ENCODE peak calls at places on chromosomes 5 and 9, in nine cellular contexts. K is GM20000, V is cardiac muscle cell, M is transverse colon, D is left ventricle myocardium inferior, J is psoas muscle, Q is cardiac fibroblast, G is breast epithelium, P is progenitor cell of endocrine pancreas. F is an unnamed sample.
A peak's percentile ranks its signal among the peaks of the same experiment; 100 is the strongest.

GRCh38 chr5:158725223-158725825 is 374.4 kb downstream of the EBF1 start:
- DNase-seq in J (no peak), K (no peak), G (no peak), M (no peak), D (no peak), Q (no peak), V (no peak), P (no peak), F (no peak)

GRCh38 chr9:134707031-134707680 is 65.6 kb downstream of the COL5A1 start:
- DNase-seq in V (peak; percentile 93), Q (peak; percentile 95), G (no peak), K (no peak), P (no peak), J (peak; percentile 84), M (peak; percentile 73), D (peak; percentile 88), F (no peak)

GRCh38 chr9:27629425-27629824 is 56.1 kb upstream of the C9orf72 start:
- DNase-seq in D (no peak), V (no peak), P (no peak), K (no peak), Q (no peak), J (no peak), G (no peak), M (no peak), F (no peak)

GRCh38 chr9:117528225-117528624 is 113.4 kb upstream of the ASTN2 start:
- DNase-seq in J (no peak), Q (no peak), G (no peak), V (no peak), P (no peak), D (no peak), M (no peak), K (no peak), F (no peak)

GRCh38 chr5:157143127-157143959 is 678 bp upstream of the MED7 start:
- DNase-seq in Q (peak; percentile 46), D (peak; percentile 51), G (no peak), M (peak; percentile 44), K (peak; percentile 55), P (no peak), V (peak; percentile 9), J (peak; percentile 59), F (no peak)

GRCh38 chr9:2047916-2048315 is 32.8 kb downstream of the SMARCA2 start:
- DNase-seq in K (no peak), V (no peak), G (no peak), J (no peak), M (no peak), Q (no peak), D (no peak), P (no peak), F (no peak)

GRCh38 chr5:168327994-168328393 is 36.5 kb downstream of the WWC1 start:
- DNase-seq in D (no peak), Q (no peak), V (no peak), K (no peak), P (no peak), J (no peak), G (no peak), M (no peak), F (no peak)

GRCh38 chr5:63131618-63132285 is 553.1 kb downstream of the LRRC70 start:
- DNase-seq in J (no peak), K (no peak), V (no peak), P (no peak), Q (peak; percentile 63), G (no peak), D (no peak), M (no peak), F (no peak)

GRCh38 chr5:16663848-16664247 is 47.1 kb upstream of the RETREG1 start:
- DNase-seq in K (no peak), G (no peak), J (no peak), D (no peak), P (no peak), M (no peak), V (peak; percentile 12), Q (no peak), F (no peak)

GRCh38 chr5:132022737-132023136 is 11.3 kb upstream of the ACSL6 start:
- DNase-seq in J (no peak), V (no peak), P (no peak), M (no peak), G (no peak), K (peak; percentile 2), Q (no peak), D (no peak), F (no peak)

GRCh38 chr9:100087218-100087617 is 11.6 kb downstream of the ERP44 start:
- DNase-seq in K (no peak), V (no peak), Q (peak; percentile 69), G (no peak), J (no peak), P (no peak), M (no peak), D (no peak), F (no peak)

GRCh38 chr9:113588936-113589335 is 125.4 kb downstream of the RGS3 start:
- DNase-seq in Q (no peak), P (no peak), G (no peak), M (no peak), D (peak; percentile 10), J (peak; percentile 23), V (no peak), K (no peak), F (peak; percentile 7)

GRCh38 chr9:21252727-21253547 is 13.1 kb upstream of the IFNA14 start:
- DNase-seq in G (no peak), D (peak; percentile 24), K (peak; percentile 40), Q (peak; percentile 34), P (no peak), M (no peak), V (peak; percentile 22), J (peak; percentile 59), F (no peak)

GRCh38 chr9:84296146-84296843 is 44.3 kb downstream of the SLC28A3 start:
- DNase-seq in J (no peak), P (no peak), G (no peak), D (no peak), K (peak; percentile 63), V (no peak), Q (peak; percentile 51), M (no peak), F (peak; percentile 70)

GRCh38 chr9:134964686-134965085 is 47.0 kb upstream of the FCN1 start:
- DNase-seq in Q (no peak), V (no peak), G (peak; percentile 37), M (no peak), P (no peak), D (no peak), J (no peak), K (no peak), F (no peak)

GRCh38 chr5:83987513-83988292 is 267.0 kb upstream of the HAPLN1 start:
- DNase-seq in M (no peak), K (no peak), D (no peak), P (no peak), V (no peak), J (no peak), G (no peak), Q (no peak), F (no peak)

GRCh38 chr5:92242170-92242569 is 859.1 kb upstream of the ARRDC3 start:
- DNase-seq in G (no peak), J (no peak), V (no peak), M (no peak), Q (no peak), P (no peak), K (no peak), D (no peak), F (no peak)

GRCh38 chr5:157820593-157821252 is 38.2 kb downstream of the CLINT1 start:
- DNase-seq in G (no peak), Q (peak; percentile 76), K (peak; percentile 13), V (peak; percentile 66), P (no peak), M (no peak), J (no peak), D (no peak), F (no peak)

GRCh38 chr5:8340739-8341344 is 471.9 kb downstream of the MTRR start:
- DNase-seq in P (no peak), K (peak; percentile 9), D (no peak), G (no peak), Q (peak; percentile 47), J (no peak), M (no peak), V (peak; percentile 26), F (no peak)
- TF ChIP-seq CTCF in P (peak; percentile 66), K (no peak), D (peak; percentile 60), G (peak; percentile 10), Q (peak; percentile 49), J (peak; percentile 31), M (peak; percentile 41), V (peak; percentile 61), F (no peak)

GRCh38 chr5:113510836-113511451 is 2.5 kb upstream of the YTHDC2 start:
- DNase-seq in G (no peak), Q (peak; percentile 81), M (no peak), D (no peak), V (peak; percentile 38), K (peak; percentile 32), P (no peak), J (no peak), F (no peak)
- TF ChIP-seq CTCF in G (peak; percentile 36), Q (peak; percentile 46), M (peak; percentile 27), D (peak; percentile 57), V (peak; percentile 51), K (no peak), P (peak; percentile 51), J (peak; percentile 40), F (peak; percentile 40)

GRCh38 chr9:72332351-72332750 is 32.7 kb downstream of the ZFAND5 start:
- DNase-seq in M (no peak), K (no peak), G (no peak), J (no peak), P (no peak), Q (peak; percentile 30), V (no peak), D (no peak), F (no peak)

GRCh38 chr9:72337286-72337685 is 27.7 kb downstream of the ZFAND5 start:
- DNase-seq in K (no peak), M (no peak), J (no peak), Q (no peak), D (no peak), P (no peak), G (no peak), V (no peak), F (no peak)

GRCh38 chr9:72334658-72335337 is 30.2 kb downstream of the ZFAND5 start:
- DNase-seq in G (no peak), Q (no peak), V (no peak), P (no peak), M (no peak), J (no peak), K (no peak), D (no peak), F (no peak)

GRCh38 chr9:72338631-72339030 is 26.4 kb downstream of the ZFAND5 start:
- DNase-seq in Q (no peak), J (no peak), V (no peak), P (no peak), M (no peak), G (no peak), D (no peak), K (no peak), F (no peak)

DNA sequence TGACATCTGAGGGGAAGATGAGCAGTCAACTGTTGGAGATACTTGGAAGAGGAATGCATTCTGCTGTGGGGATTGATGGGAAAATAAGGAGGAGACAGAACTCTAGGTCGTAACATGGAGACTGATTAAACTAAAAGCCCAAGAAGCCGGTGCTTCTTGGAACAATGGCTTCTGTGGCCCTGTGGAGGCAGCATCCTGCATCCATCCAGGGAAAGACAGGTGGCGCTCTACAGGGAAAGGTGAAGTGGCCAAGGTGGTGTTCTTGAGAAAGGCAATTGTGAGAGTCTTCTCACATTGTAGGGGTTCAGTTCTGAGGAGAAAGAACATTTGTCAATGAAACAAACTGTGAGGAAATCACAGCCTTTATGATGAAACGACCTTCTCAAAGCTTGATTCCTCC is 31.2 kb downstream of the ZFAND5 start:
- DNase-seq in K (no peak), J (no peak), D (no peak), G (no peak), V (no peak), M (no peak), Q (no peak), P (no peak), F (no peak)
- TF ChIP-seq CTCF in K (no peak), J (peak; percentile 5), D (no peak), G (no peak), V (no peak), M (no peak), Q (no peak), P (no peak), F (no peak)

GRCh38 chr9:115992834-115993233 is 160.8 kb upstream of the PAPPA start:
- DNase-seq in V (no peak), M (no peak), Q (no peak), D (no peak), K (no peak), P (no peak), G (no peak), J (no peak), F (no peak)
- TF ChIP-seq CTCF in V (no peak), M (no peak), Q (no peak), D (no peak), K (no peak), P (no peak), G (no peak), J (no peak), F (no peak)

F was measured in CD14-positive monocyte.